ENCODE peak calls at places on chromosomes 11 and 22, in ten cellular contexts. T is mucosa of gallbladder; Q is amniotic stem cell; K is fibroblast of pulmonary artery; Z is AML-193; H is KBM-7; S is NCI-H1092; Y is DND-41; C is T-helper 2 cell; F is stimulated activated CD8-positive, alpha-beta memory T cell treated with anti-CD3 and anti-CD28 coated beads, Interleukin-2, amount 100 ng/mL, for 1 hour. D is an unnamed sample.
A peak's percentile ranks its signal among the peaks of the same experiment; 100 is the strongest.

GRCh38 chr11:27973851-27974536 is 134.0 kb downstream of the KIF18A start:
- DNase-seq in T (no peak), Q (no peak), K (no peak), Z (no peak), H (no peak), S (no peak), Y (no peak), C (no peak), F (no peak), D (no peak)

GRCh38 chr22:28620244-28620922 is 59.3 kb downstream of the TTC28 start:
- DNase-seq in T (no peak), Q (no peak), K (peak; percentile 10), Z (no peak), H (no peak), S (no peak), Y (no peak), C (no peak), F (no peak), D (no peak)

GRCh38 chr11:10326080-10326964 is 21.4 kb downstream of the ADM start:
- DNase-seq in T (peak; percentile 91), Q (no peak), K (peak; percentile 71), Z (no peak), H (no peak), S (no peak), Y (no peak), C (no peak), F (no peak), D (no peak)

GRCh38 chr11:59106363-59107336 is at the start of gene FAM111B:
- DNase-seq in T (peak; percentile 90), Q (peak; percentile 44), K (peak; percentile 92), Z (peak; percentile 82), H (peak; percentile 83), S (peak; percentile 96), Y (peak; percentile 94), C (peak; percentile 96), F (peak; percentile 10), D (peak; percentile 80)

GRCh38 chr11:69298778-69299461 is 5.0 kb downstream of the MYEOV start:
- DNase-seq in T (no peak), Q (no peak), K (no peak), Z (no peak), H (no peak), S (no peak), Y (no peak), C (no peak), F (no peak), D (no peak)

GRCh38 chr11:68214173-68215086 is 1.3 kb upstream of the KMT5B start:
- DNase-seq in T (no peak), Q (no peak), K (no peak), Z (no peak), H (no peak), S (no peak), Y (no peak), C (no peak), F (no peak), D (peak; percentile 32)

GRCh38 chr22:36773935-36774334 is 2.0 kb downstream of the IFT27 start:
- DNase-seq in T (peak; percentile 25), Q (no peak), K (peak; percentile 63), Z (peak; percentile 45), H (peak; percentile 60), S (peak; percentile 3), Y (peak; percentile 13), C (no peak), F (no peak), D (no peak)

GRCh38 chr11:57370251-57370650 is 10.7 kb downstream of the PRG3 start:
- DNase-seq in T (no peak), Q (no peak), K (no peak), Z (no peak), H (no peak), S (no peak), Y (no peak), C (no peak), F (no peak), D (no peak)

GRCh38 chr11:33110083-33110482 is 51.2 kb downstream of the CSTF3 start:
- DNase-seq in T (no peak), Q (no peak), K (no peak), Z (no peak), H (no peak), S (no peak), Y (no peak), C (no peak), F (no peak), D (no peak)

D was measured in SK-N-DZ.